ENCODE peak calls at places on chromosomes 3 and 15, in four cellular contexts. S is H1, F is H9, R is mesendoderm. W is an unnamed sample.

GRCh38 chr3:38623539-38623938 is 25.9 kb downstream of the SCN5A start:
- DNase-seq in S (peak; percentile 46), F (peak; percentile 88), R (peak; percentile 86), W (no peak)

GRCh38 chr15:76196949-76197315 is 114.3 kb downstream of the ETFA start:
- DNase-seq in S (no peak), F (no peak), R (no peak), W (no peak)

GRCh38 chr3:49346797-49347251 is 7.0 kb upstream of the USP4 start:
- DNase-seq in S (no peak), F (no peak), R (no peak), W (peak; percentile 69)

GRCh38 chr3:155763870-155764463 is 19.1 kb upstream of the PLCH1 start:
- DNase-seq in S (no peak), F (no peak), R (no peak), W (no peak)

GRCh38 chr3:191912616-191913204 is 451.7 kb downstream of the PYDC2 start:
- DNase-seq in S (no peak), F (no peak), R (no peak), W (no peak)

GRCh38 chr15:48868018-48868417 is 9.9 kb upstream of the EID1 start:
- DNase-seq in S (no peak), F (no peak), R (no peak), W (no peak)

GRCh38 chr3:27728195-27729087 is 6.3 kb upstream of the EOMES start:
- DNase-seq in S (no peak), F (peak; percentile 93), R (peak; percentile 95), W (no peak)

GRCh38 chr3:11613319-11613718 is 30.4 kb downstream of the VGLL4 start:
- DNase-seq in S (no peak), F (no peak), R (no peak), W (no peak)

GRCh38 chr3:188689101-188689574 is 482.6 kb upstream of the TPRG1 start:
- DNase-seq in S (no peak), F (no peak), R (no peak), W (peak; percentile 56)

GRCh38 chr15:76169013-76169412 is 109.2 kb downstream of the TMEM266 start:
- DNase-seq in S (no peak), F (peak; percentile 56), R (peak; percentile 57), W (peak; percentile 29)

GRCh38 chr3:127226946-127227842 is 34.3 kb downstream of the PRR23E start:
- DNase-seq in S (peak; percentile 17), F (peak; percentile 96), R (peak; percentile 77), W (no peak)

GRCh38 chr3:25441234-25441856 is 13.3 kb downstream of the RARB start:
- DNase-seq in S (no peak), F (peak; percentile 38), R (peak; percentile 20), W (no peak)

GRCh38 chr3:187770224-187770623 is 25.0 kb upstream of the BCL6 start:
- DNase-seq in S (no peak), F (no peak), R (no peak), W (no peak)

GRCh38 chr3:47605646-47606045 is 27.0 kb upstream of the CSPG5 start:
- DNase-seq in S (no peak), F (no peak), R (no peak), W (peak; percentile 78)

GRCh38 chr3:58690490-58690889 is 23.9 kb upstream of the FAM3D start:
- DNase-seq in S (no peak), F (no peak), R (no peak), W (no peak)

GRCh38 chr3:21390856-21391255 is 360.2 kb downstream of the ZNF385D start:
- DNase-seq in S (no peak), F (no peak), R (peak; percentile 50), W (no peak)

GRCh38 chr3:125331243-125331642 is 43.9 kb downstream of the ZNF148 start:
- DNase-seq in S (no peak), F (no peak), R (no peak), W (no peak)

GRCh38 chr3:14517601-14518431 is 22.3 kb downstream of the GRIP2 start:
- DNase-seq in S (no peak), F (peak; percentile 23), R (no peak), W (no peak)
- H2BK15ac ChIP-seq in S (no peak overlapping the region), F (no peak overlapping the region), R (no peak overlapping the region), W (no peak overlapping the region)

DNA sequence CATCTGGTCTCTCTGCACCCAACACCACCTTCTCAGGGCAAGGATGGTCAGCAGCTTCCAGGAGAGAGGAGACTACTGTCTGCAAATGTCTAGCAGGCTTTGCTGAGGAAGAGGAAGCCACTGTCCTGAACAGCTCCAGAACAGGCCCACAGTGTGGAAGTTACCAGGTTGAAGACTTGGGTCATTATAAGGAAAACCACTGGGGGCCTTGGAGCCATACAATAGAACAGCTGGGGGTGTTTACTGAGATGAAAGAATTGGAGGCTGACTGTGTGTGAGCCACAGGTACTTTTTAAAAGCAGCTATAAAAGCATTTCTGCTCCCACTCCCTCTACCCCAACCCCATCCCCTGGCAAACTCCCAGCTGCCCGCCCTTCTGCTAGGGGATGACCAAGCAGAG is 24.2 kb downstream of the SRGAP3 start:
- DNase-seq in S (no peak), F (no peak), R (peak; percentile 18), W (no peak)
- H4K5ac ChIP-seq in S (no peak overlapping the region), F (no peak overlapping the region), R (no peak overlapping the region), W (no peak overlapping the region)

GRCh38 chr15:74386496-74387140 is 19.2 kb upstream of the CYP11A1 start:
- DNase-seq in S (no peak), F (no peak), R (no peak), W (no peak)
- H2BK15ac ChIP-seq in S (peak overlapping the region; percentile 16), F (no peak overlapping the region), R (no peak overlapping the region), W (no peak overlapping the region)

DNA sequence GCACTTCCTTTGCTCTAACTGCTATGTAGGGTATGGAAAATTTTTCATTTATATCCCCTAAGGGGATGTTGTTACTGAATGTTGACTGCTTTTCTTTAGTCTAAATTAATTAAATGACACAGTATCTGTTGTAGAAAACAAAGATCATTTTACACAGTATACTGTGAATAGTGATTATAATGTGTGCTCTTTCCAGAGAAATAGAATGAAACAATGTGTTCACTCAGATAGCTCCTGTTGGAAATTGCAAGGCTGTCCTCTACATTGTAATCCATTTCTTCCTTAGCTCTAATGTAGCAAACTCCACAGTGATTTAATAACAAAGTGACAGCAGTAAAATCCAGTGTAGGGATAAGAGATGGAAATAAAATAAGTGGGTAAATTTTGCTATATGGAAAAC is 159.0 kb upstream of the VEPH1 start:
- DNase-seq in S (no peak), F (no peak), R (no peak), W (no peak)
- H4K5ac ChIP-seq in S (no peak overlapping the region), F (no peak overlapping the region), R (no peak overlapping the region), W (no peak overlapping the region)

GRCh38 chr3:134308350-134308891 is 57.8 kb upstream of the RYK start:
- DNase-seq in S (no peak), F (peak; percentile 89), R (peak; percentile 93), W (peak; percentile 76)
- H2BK15ac ChIP-seq in S (no peak overlapping the region), F (no peak overlapping the region), R (no peak overlapping the region), W (peak overlapping the region; percentile 97)

GRCh38 chr15:53346583-53346982 is 412.9 kb downstream of the WDR72 start:
- DNase-seq in S (no peak), F (no peak), R (no peak), W (no peak)
- H4K5ac ChIP-seq in S (no peak overlapping the region), F (no peak overlapping the region), R (no peak overlapping the region), W (no peak overlapping the region)

GRCh38 chr3:147210676-147211075 is 195.7 kb downstream of the ZIC4 start:
- DNase-seq in S (no peak), F (no peak), R (no peak), W (no peak)
- H2BK15ac ChIP-seq in S (no peak overlapping the region), F (no peak overlapping the region), R (no peak overlapping the region), W (no peak overlapping the region)

GRCh38 chr15:68366314-68366713 is 65.6 kb downstream of the ITGA11 start:
- DNase-seq in S (no peak), F (peak; percentile 52), R (peak; percentile 55), W (no peak)

GRCh38 chr15:68365140-68365745 is 66.7 kb downstream of the ITGA11 start:
- DNase-seq in S (no peak), F (no peak), R (no peak), W (no peak)

GRCh38 chr15:68364660-68365035 is 67.3 kb downstream of the ITGA11 start:
- DNase-seq in S (no peak), F (no peak), R (no peak), W (no peak)

GRCh38 chr15:68367226-68367625 is 64.7 kb downstream of the ITGA11 start:
- DNase-seq in S (no peak), F (no peak), R (peak; percentile 21), W (no peak)

GRCh38 chr15:68365770-68366169 is 66.2 kb downstream of the ITGA11 start:
- DNase-seq in S (no peak), F (no peak), R (no peak), W (no peak)
- H4K5ac ChIP-seq in S (no peak overlapping the region), F (no peak overlapping the region), R (no peak overlapping the region), W (no peak overlapping the region)